ENCODE peak calls at places on chromosome 18, in five cellular contexts. Q, M, N, W and I are unnamed samples.

GRCh38 chr18:50559750-50560680 is at the start of gene MAPK4:
- DNase-seq in Q (peak; percentile 71), M (no peak), N (peak; percentile 47), W (no peak), I (peak; percentile 89)

GRCh38 chr18:27005589-27005988 is 140.1 kb upstream of the AQP4 start:
- DNase-seq in Q (peak; percentile 10), M (no peak), N (no peak), W (no peak), I (peak; percentile 32)

GRCh38 chr18:44815108-44815507 is 134.4 kb downstream of the SETBP1 start:
- DNase-seq in Q (no peak), M (no peak), N (no peak), W (no peak), I (no peak)

GRCh38 chr18:50850307-50850706 is 28.6 kb upstream of the ME2 start:
- DNase-seq in Q (no peak), M (no peak), N (no peak), W (no peak), I (no peak)

GRCh38 chr18:67514901-67515540 is 1.5 kb downstream of the DSEL start:
- DNase-seq in Q (no peak), M (no peak), N (no peak), W (no peak), I (no peak)

GRCh38 chr18:29164993-29165599 is 988.2 kb upstream of the CDH2 start:
- DNase-seq in Q (no peak), M (peak; percentile 53), N (no peak), W (peak; percentile 70), I (no peak)

GRCh38 chr18:48348739-48349138 is 60.4 kb downstream of the ZBTB7C start:
- DNase-seq in Q (peak; percentile 53), M (no peak), N (no peak), W (no peak), I (no peak)

GRCh38 chr18:37435996-37436395 is 129.6 kb downstream of the CELF4 start:
- DNase-seq in Q (no peak), M (no peak), N (no peak), W (no peak), I (no peak)

GRCh38 chr18:74644713-74645112 is 47.0 kb downstream of the ZNF407 start:
- DNase-seq in Q (no peak), M (no peak), N (no peak), W (no peak), I (no peak)

GRCh38 chr18:53755914-53756606 is 468.4 kb downstream of the MBD2 start:
- DNase-seq in Q (no peak), M (no peak), N (no peak), W (no peak), I (no peak)

GRCh38 chr18:31218671-31219383 is 56.2 kb upstream of the DSC1 start:
- DNase-seq in Q (no peak), M (no peak), N (no peak), W (no peak), I (no peak)

GRCh38 chr18:73638709-73639108 is 508.9 kb downstream of the FBXO15 start:
- DNase-seq in Q (no peak), M (peak; percentile 41), N (no peak), W (peak; percentile 19), I (no peak)

GRCh38 chr18:55334875-55335274 is 253.1 kb downstream of the TCF4 start:
- DNase-seq in Q (no peak), M (no peak), N (peak; percentile 46), W (no peak), I (no peak)

GRCh38 chr18:51196116-51196810 is 1.2 kb downstream of the MEX3C start:
- DNase-seq in Q (peak; percentile 33), M (no peak), N (peak; percentile 60), W (no peak), I (no peak)

GRCh38 chr18:74137920-74138538 is 9.6 kb downstream of the FBXO15 start:
- DNase-seq in Q (no peak), M (no peak), N (no peak), W (no peak), I (no peak)

GRCh38 chr18:48274301-48274700 is 134.9 kb downstream of the ZBTB7C start:
- DNase-seq in Q (no peak), M (peak; percentile 52), N (no peak), W (no peak), I (no peak)

GRCh38 chr18:31508781-31509180 is 10.8 kb downstream of the DSG2 start:
- DNase-seq in Q (no peak), M (no peak), N (no peak), W (no peak), I (no peak)

GRCh38 chr18:55779711-55780590 is 192.0 kb upstream of the TCF4 start:
- DNase-seq in Q (peak; percentile 38), M (no peak), N (peak; percentile 55), W (no peak), I (peak; percentile 82)

GRCh38 chr18:48735856-48736255 is 197.0 kb downstream of the CTIF start:
- DNase-seq in Q (no peak), M (no peak), N (no peak), W (no peak), I (no peak)

GRCh38 chr18:9337875-9338274 is 3.3 kb downstream of the TWSG1 start:
- DNase-seq in Q (no peak), M (no peak), N (no peak), W (no peak), I (no peak)

GRCh38 chr18:12598181-12598921 is 59.6 kb downstream of the SPIRE1 start:
- DNase-seq in Q (no peak), M (peak; percentile 67), N (no peak), W (no peak), I (no peak)

GRCh38 chr18:69785466-69785865 is 162.2 kb downstream of the CD226 start:
- DNase-seq in Q (no peak), M (no peak), N (no peak), W (no peak), I (no peak)

GRCh38 chr18:26875040-26875654 is 9.6 kb upstream of the AQP4 start:
- DNase-seq in Q (no peak), M (no peak), N (no peak), W (no peak), I (no peak)

GRCh38 chr18:79423211-79424007 is 27.7 kb downstream of the NFATC1 start:
- DNase-seq in Q (no peak), M (no peak), N (no peak), W (no peak), I (no peak)

GRCh38 chr18:79421275-79421857 is 25.6 kb downstream of the NFATC1 start:
- DNase-seq in Q (no peak), M (no peak), N (no peak), W (no peak), I (no peak)

GRCh38 chr18:79422022-79422782 is 26.5 kb downstream of the NFATC1 start:
- DNase-seq in Q (no peak), M (no peak), N (no peak), W (no peak), I (no peak)

GRCh38 chr18:79424008-79424565 is 28.4 kb downstream of the NFATC1 start:
- DNase-seq in Q (no peak), M (no peak), N (peak; percentile 68), W (no peak), I (no peak)

DNA sequence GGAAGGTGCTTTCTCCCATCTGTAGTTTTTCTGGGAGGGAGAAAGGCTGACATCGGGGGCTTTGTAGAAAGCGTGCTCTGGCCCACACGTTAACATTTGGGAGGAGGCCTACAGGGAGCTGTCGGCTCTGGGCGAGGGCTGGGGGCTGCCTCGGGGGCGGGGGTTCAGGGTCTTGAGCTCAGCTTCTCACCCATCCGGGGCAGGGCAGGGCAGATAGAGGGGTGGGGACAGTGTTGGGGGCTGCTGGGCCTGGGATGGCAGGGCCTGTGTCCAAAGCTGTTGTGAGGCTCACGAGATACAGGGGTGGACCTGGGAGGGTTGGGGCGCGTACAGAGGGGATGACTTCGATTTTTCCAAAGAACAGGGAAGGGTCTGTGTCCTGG is 27.0 kb downstream of the NFATC1 start:
- DNase-seq in Q (no peak), M (no peak), N (no peak), W (no peak), I (no peak)
- H3K36me3 ChIP-seq in Q (peaks cover 42% of the 10 kb centered on the region), M (no peaks in the 10 kb centered on the region), N (peaks cover 6% of the 10 kb centered on the region), W (no peaks in the 10 kb centered on the region), I (no peaks in the 10 kb centered on the region)

DNA sequence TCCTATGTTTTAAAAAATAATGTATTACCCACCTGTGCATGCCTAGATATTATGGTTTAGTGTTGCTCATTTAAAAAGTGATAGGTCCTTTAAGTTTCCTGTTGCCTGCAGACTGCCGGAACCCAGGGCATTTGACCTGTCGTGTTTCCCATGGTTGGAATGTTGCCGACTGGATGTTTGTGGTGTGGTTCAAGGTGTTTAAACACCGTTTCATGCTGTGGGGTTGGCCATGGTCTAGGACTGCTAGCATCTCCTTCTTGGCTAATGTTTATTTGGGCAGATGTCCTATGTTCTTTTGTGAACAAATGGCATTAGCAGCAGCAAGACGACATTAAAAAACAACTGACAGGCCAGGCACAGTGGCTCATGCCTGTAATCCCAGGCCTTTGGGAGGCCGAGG is 92.9 kb upstream of the LMAN1 start:
- DNase-seq in Q (no peak), M (no peak), N (no peak), W (no peak), I (no peak)
- H3K36me3 ChIP-seq in Q (no peaks in the 10 kb centered on the region), M (no peaks in the 10 kb centered on the region), N (no peaks in the 10 kb centered on the region), W (peaks cover 1% of the 10 kb centered on the region), I (no peaks in the 10 kb centered on the region)

GRCh38 chr18:77014538-77014937 is 118.0 kb downstream of the MBP start:
- DNase-seq in Q (no peak), M (no peak), N (no peak), W (no peak), I (no peak)

GRCh38 chr18:77013777-77014525 is 118.6 kb downstream of the MBP start:
- DNase-seq in Q (no peak), M (no peak), N (peak; percentile 52), W (no peak), I (no peak)

GRCh38 chr18:77016133-77016839 is 116.3 kb downstream of the MBP start:
- DNase-seq in Q (no peak), M (no peak), N (no peak), W (no peak), I (no peak)

GRCh38 chr18:77016936-77017335 is 115.6 kb downstream of the MBP start:
- DNase-seq in Q (no peak), M (no peak), N (no peak), W (no peak), I (no peak)

DNA sequence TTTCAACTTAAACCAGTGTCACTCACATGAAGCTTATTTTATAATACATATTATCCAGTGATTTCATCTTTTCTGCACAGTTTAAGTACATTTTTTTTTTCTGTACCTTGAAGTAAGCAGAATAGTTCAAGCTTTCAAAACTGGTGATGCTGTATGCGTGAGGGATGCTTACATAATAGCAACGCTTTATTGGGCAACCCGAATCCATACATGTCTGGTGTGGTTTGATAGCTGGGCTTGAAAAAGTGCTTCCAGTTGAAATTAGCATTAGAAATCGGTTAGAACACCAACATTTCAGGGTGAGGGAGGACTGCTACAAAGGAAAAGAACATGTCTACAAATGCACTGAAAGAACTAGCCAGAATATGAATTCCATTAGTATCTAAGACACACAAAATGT is 117.4 kb downstream of the MBP start:
- DNase-seq in Q (no peak), M (no peak), N (no peak), W (no peak), I (no peak)
- H3K36me3 ChIP-seq in Q (no peaks in the 10 kb centered on the region), M (peaks cover 8% of the 10 kb centered on the region), N (peaks cover 10% of the 10 kb centered on the region), W (no peaks in the 10 kb centered on the region), I (no peaks in the 10 kb centered on the region)

GRCh38 chr18:34932792-34933466 is 108.3 kb upstream of the MAPRE2 start:
- DNase-seq in Q (no peak), M (no peak), N (no peak), W (no peak), I (no peak)

GRCh38 chr18:34933880-34934689 is 107.1 kb upstream of the MAPRE2 start:
- DNase-seq in Q (no peak), M (peak; percentile 49), N (no peak), W (no peak), I (no peak)

GRCh38 chr18:34929336-34929780 is 111.9 kb upstream of the MAPRE2 start:
- DNase-seq in Q (no peak), M (peak; percentile 56), N (no peak), W (peak; percentile 52), I (no peak)

GRCh38 chr18:34928754-34929335 is 112.4 kb upstream of the MAPRE2 start:
- DNase-seq in Q (no peak), M (no peak), N (no peak), W (no peak), I (no peak)

GRCh38 chr18:34932363-34932762 is 108.8 kb upstream of the MAPRE2 start:
- DNase-seq in Q (no peak), M (no peak), N (no peak), W (no peak), I (no peak)
- H3K36me3 ChIP-seq in Q (no peaks in the 10 kb centered on the region), M (no peaks in the 10 kb centered on the region), N (no peaks in the 10 kb centered on the region), W (no peaks in the 10 kb centered on the region), I (no peaks in the 10 kb centered on the region)